ENCODE peak calls at places on chromosomes 4 and X, in ten cellular contexts. H is SW480; Q is neural crest cell; R is hypothalamus; P is adrenal gland; B is kidney tubule cell; W is IMR-90; I is mesendoderm; T is GM20000; Y is activated effector memory CD4-positive, alpha-beta T cell treated with anti-CD3 and anti-CD28 coated beads, Interleukin-2, amount 50 U/mL, for 16 hours. E is an unnamed sample.
A peak's percentile ranks its signal among the peaks of the same experiment; 100 is the strongest.

GRCh38 chr4:109494538-109494937 is 60.9 kb downstream of the SEC24B start:
- DNase-seq in H (no peak), Q (no peak), R (no peak), P (no peak), B (no peak), W (no peak), I (no peak), T (no peak), Y (no peak), E (no peak)

GRCh38 chrX:123267220-123267619 is 83.1 kb downstream of the GRIA3 start:
- DNase-seq in H (no peak), Q (no peak), R (no peak), P (peak; percentile 46), B (peak; percentile 20), W (no peak), I (no peak), T (no peak), Y (no peak), E (no peak)

GRCh38 chrX:45781901-45782553 is 581.4 kb upstream of the DIPK2B start:
- DNase-seq in H (peak; percentile 47), Q (no peak), R (no peak), P (no peak), B (peak; percentile 55), W (peak; percentile 84), I (peak; percentile 72), T (no peak), Y (no peak), E (peak; percentile 60)

GRCh38 chr4:54571293-54571723 is 86.4 kb upstream of the KIT start:
- DNase-seq in H (no peak), Q (no peak), R (no peak), P (no peak), B (no peak), W (no peak), I (no peak), T (no peak), Y (no peak), E (no peak)

GRCh38 chr4:141238196-141238595 is 17.5 kb downstream of the ZNF330 start:
- DNase-seq in H (no peak), Q (no peak), R (no peak), P (no peak), B (no peak), W (no peak), I (no peak), T (no peak), Y (no peak), E (no peak)

GRCh38 chr4:148852092-148852699 is 410.0 kb upstream of the NR3C2 start:
- DNase-seq in H (no peak), Q (no peak), R (no peak), P (no peak), B (no peak), W (no peak), I (peak; percentile 28), T (no peak), Y (no peak), E (no peak)

GRCh38 chr4:186554485-186554884 is 882 bp downstream of the MTNR1A start:
- DNase-seq in H (peak; percentile 74), Q (peak; percentile 41), R (no peak), P (no peak), B (peak; percentile 64), W (no peak), I (peak; percentile 82), T (no peak), Y (no peak), E (peak; percentile 79)

GRCh38 chr4:25927361-25928040 is 13.5 kb downstream of the SMIM20 start:
- DNase-seq in H (no peak), Q (no peak), R (no peak), P (no peak), B (no peak), W (no peak), I (no peak), T (no peak), Y (no peak), E (no peak)

GRCh38 chr4:70670332-70671014 is 4.2 kb upstream of the JCHAIN start:
- DNase-seq in H (no peak), Q (no peak), R (no peak), P (no peak), B (peak; percentile 90), W (peak; percentile 75), I (no peak), T (no peak), Y (no peak), E (no peak)

GRCh38 chr4:177673980-177674504 is 231.8 kb upstream of the AGA start:
- DNase-seq in H (peak; percentile 5), Q (no peak), R (no peak), P (no peak), B (no peak), W (no peak), I (peak; percentile 20), T (no peak), Y (no peak), E (no peak)

GRCh38 chr4:52848255-52848654 is 13.9 kb upstream of the RASL11B start:
- DNase-seq in H (no peak), Q (no peak), R (no peak), P (no peak), B (peak; percentile 68), W (no peak), I (no peak), T (no peak), Y (no peak), E (peak; percentile 65)

GRCh38 chr4:98467627-98468072 is 190.8 kb downstream of the TSPAN5 start:
- DNase-seq in H (peak; percentile 81), Q (peak; percentile 55), R (peak; percentile 11), P (peak; percentile 90), B (peak; percentile 88), W (peak; percentile 95), I (peak; percentile 92), T (peak; percentile 72), Y (peak; percentile 87), E (peak; percentile 90)

GRCh38 chr4:173684223-173684622 is 154.2 kb upstream of the HAND2 start:
- DNase-seq in H (no peak), Q (no peak), R (no peak), P (no peak), B (no peak), W (no peak), I (no peak), T (no peak), Y (no peak), E (no peak)

GRCh38 chrX:13208281-13208935 is 111.4 kb downstream of the ATXN3L start:
- DNase-seq in H (peak; percentile 20), Q (no peak), R (no peak), P (no peak), B (no peak), W (peak; percentile 16), I (no peak), T (no peak), Y (no peak), E (peak; percentile 19)

GRCh38 chr4:135065366-135065765 is 863.8 kb upstream of the PABPC4L start:
- DNase-seq in H (no peak), Q (no peak), R (no peak), P (no peak), B (peak; percentile 61), W (no peak), I (no peak), T (no peak), Y (no peak), E (no peak)

GRCh38 chr4:13530823-13531608 is 13.3 kb downstream of the NKX3-2 start:
- DNase-seq in H (no peak), Q (no peak), R (no peak), P (peak; percentile 7), B (no peak), W (no peak), I (peak; percentile 81), T (peak; percentile 27), Y (no peak), E (no peak)

GRCh38 chr4:39636786-39637185 is 1.9 kb downstream of the SMIM14 start:
- DNase-seq in H (peak; percentile 31), Q (no peak), R (no peak), P (no peak), B (peak; percentile 50), W (peak; percentile 31), I (no peak), T (no peak), Y (no peak), E (peak; percentile 30)

GRCh38 chrX:10665681-10666080 is 45.3 kb upstream of the MID1 start:
- DNase-seq in H (no peak), Q (no peak), R (no peak), P (no peak), B (no peak), W (no peak), I (no peak), T (no peak), Y (no peak), E (no peak)

GRCh38 chr4:41256740-41257256 is at the start of gene UCHL1:
- DNase-seq in H (no peak), Q (peak; percentile 89), R (peak; percentile 50), P (peak; percentile 90), B (peak; percentile 84), W (peak; percentile 94), I (peak; percentile 98), T (peak; percentile 30), Y (no peak), E (peak; percentile 98)

GRCh38 chrX:53056292-53056691 is 7.7 kb downstream of the GPR173 start:
- DNase-seq in H (no peak), Q (no peak), R (no peak), P (no peak), B (no peak), W (peak; percentile 45), I (no peak), T (no peak), Y (no peak), E (no peak)

GRCh38 chr4:79247695-79248394 is 78.0 kb downstream of the NAA11 start:
- DNase-seq in H (no peak), Q (no peak), R (no peak), P (no peak), B (no peak), W (no peak), I (no peak), T (no peak), Y (no peak), E (no peak)

GRCh38 chr4:106767991-106768390 is 268.1 kb downstream of the DKK2 start:
- DNase-seq in H (no peak), Q (no peak), R (no peak), P (no peak), B (no peak), W (no peak), I (no peak), T (no peak), Y (no peak), E (no peak)

GRCh38 chr4:138438608-138439007 is 196.5 kb upstream of the SLC7A11 start:
- DNase-seq in H (no peak), Q (no peak), R (no peak), P (no peak), B (no peak), W (peak; percentile 47), I (no peak), T (no peak), Y (no peak), E (no peak)

GRCh38 chr4:84498203-84499026 is 677 bp downstream of the NKX6-1 start:
- DNase-seq in H (peak; percentile 21), Q (no peak), R (no peak), P (no peak), B (peak; percentile 18), W (peak; percentile 7), I (no peak), T (peak; percentile 36), Y (peak; percentile 67), E (peak; percentile 68)

GRCh38 chr4:122827899-122828601 is 1.4 kb downstream of the FGF2 start:
- DNase-seq in H (no peak), Q (no peak), R (no peak), P (no peak), B (peak; percentile 85), W (peak; percentile 77), I (peak; percentile 84), T (peak; percentile 89), Y (peak; percentile 67), E (peak; percentile 75)

E was measured in DMS53.